ENCODE peak calls at places on chromosome 18, in nine cellular contexts. One of them, this sample, is unnamed.

GRCh38 chr18:9949861-9950260 is 36.0 kb downstream of the VAPA start:
- ATAC-seq in Panc1: no peak
- ATAC-seq in T-helper 17 cell: no peak
- ATAC-seq in activated naive CD4-positive, alpha-beta T cell treated with anti-CD3 and anti-CD28 coated beads, Interleukin-2, amount 50 U/mL, for 72 hours: no peak
- ATAC-seq in left ventricle myocardium superior: no peak
- ATAC-seq in stimulated activated naive B cell treated with anti-CD40 and anti-IgM and Interleukin-4, amounts not matched to agents 10 μg/mL and 1 μg/mL and 100 μg/mL, for 72 hours: no peak
- ATAC-seq in RWPE2: no peak
- ATAC-seq in HCT116: no peak
- ATAC-seq in activated T-cell treated with anti-CD3 and anti-CD28 coated beads, Interleukin-2, amount 50 U/mL, for 72 hours: no peak
- ATAC-seq in this sample: no peak

GRCh38 chr18:44819944-44820510 is 139.3 kb downstream of the SETBP1 start:
- ATAC-seq in activated T-cell treated with anti-CD3 and anti-CD28 coated beads, Interleukin-2, amount 50 U/mL, for 72 hours: no peak
- ATAC-seq in T-helper 17 cell: no peak
- ATAC-seq in left ventricle myocardium superior: peak
- ATAC-seq in RWPE2: no peak
- ATAC-seq in HCT116: no peak
- ATAC-seq in stimulated activated naive B cell treated with anti-CD40 and anti-IgM and Interleukin-4, amounts not matched to agents 10 μg/mL and 1 μg/mL and 100 μg/mL, for 72 hours: no peak
- ATAC-seq in Panc1: no peak
- ATAC-seq in activated naive CD4-positive, alpha-beta T cell treated with anti-CD3 and anti-CD28 coated beads, Interleukin-2, amount 50 U/mL, for 72 hours: no peak
- ATAC-seq in this sample: no peak

GRCh38 chr18:58682429-58683069 is 11.3 kb downstream of the MALT1 start:
- ATAC-seq in activated T-cell treated with anti-CD3 and anti-CD28 coated beads, Interleukin-2, amount 50 U/mL, for 72 hours: no peak
- ATAC-seq in T-helper 17 cell: no peak
- ATAC-seq in activated naive CD4-positive, alpha-beta T cell treated with anti-CD3 and anti-CD28 coated beads, Interleukin-2, amount 50 U/mL, for 72 hours: no peak
- ATAC-seq in left ventricle myocardium superior: peak
- ATAC-seq in Panc1: no peak
- ATAC-seq in HCT116: peak
- ATAC-seq in stimulated activated naive B cell treated with anti-CD40 and anti-IgM and Interleukin-4, amounts not matched to agents 10 μg/mL and 1 μg/mL and 100 μg/mL, for 72 hours: no peak
- ATAC-seq in RWPE2: peak
- ATAC-seq in this sample: no peak

GRCh38 chr18:11987527-11987926 is 6.2 kb downstream of the IMPA2 start:
- ATAC-seq in activated naive CD4-positive, alpha-beta T cell treated with anti-CD3 and anti-CD28 coated beads, Interleukin-2, amount 50 U/mL, for 72 hours: no peak
- ATAC-seq in HCT116: no peak
- ATAC-seq in left ventricle myocardium superior: peak
- ATAC-seq in stimulated activated naive B cell treated with anti-CD40 and anti-IgM and Interleukin-4, amounts not matched to agents 10 μg/mL and 1 μg/mL and 100 μg/mL, for 72 hours: no peak
- ATAC-seq in Panc1: no peak
- ATAC-seq in RWPE2: no peak
- ATAC-seq in T-helper 17 cell: no peak
- ATAC-seq in activated T-cell treated with anti-CD3 and anti-CD28 coated beads, Interleukin-2, amount 50 U/mL, for 72 hours: no peak
- ATAC-seq in this sample: no peak

GRCh38 chr18:48208432-48208948 is 200.7 kb downstream of the ZBTB7C start:
- ATAC-seq in activated T-cell treated with anti-CD3 and anti-CD28 coated beads, Interleukin-2, amount 50 U/mL, for 72 hours: no peak
- ATAC-seq in left ventricle myocardium superior: no peak
- ATAC-seq in stimulated activated naive B cell treated with anti-CD40 and anti-IgM and Interleukin-4, amounts not matched to agents 10 μg/mL and 1 μg/mL and 100 μg/mL, for 72 hours: no peak
- ATAC-seq in Panc1: no peak
- ATAC-seq in RWPE2: no peak
- ATAC-seq in T-helper 17 cell: no peak
- ATAC-seq in activated naive CD4-positive, alpha-beta T cell treated with anti-CD3 and anti-CD28 coated beads, Interleukin-2, amount 50 U/mL, for 72 hours: no peak
- ATAC-seq in HCT116: no peak
- ATAC-seq in this sample: no peak

GRCh38 chr18:26563024-26563423 is 14.7 kb upstream of the KCTD1 start:
- ATAC-seq in stimulated activated naive B cell treated with anti-CD40 and anti-IgM and Interleukin-4, amounts not matched to agents 10 μg/mL and 1 μg/mL and 100 μg/mL, for 72 hours: no peak
- ATAC-seq in Panc1: no peak
- ATAC-seq in activated T-cell treated with anti-CD3 and anti-CD28 coated beads, Interleukin-2, amount 50 U/mL, for 72 hours: no peak
- ATAC-seq in activated naive CD4-positive, alpha-beta T cell treated with anti-CD3 and anti-CD28 coated beads, Interleukin-2, amount 50 U/mL, for 72 hours: no peak
- ATAC-seq in left ventricle myocardium superior: no peak
- ATAC-seq in T-helper 17 cell: no peak
- ATAC-seq in RWPE2: no peak
- ATAC-seq in HCT116: no peak
- ATAC-seq in this sample: no peak

GRCh38 chr18:4807495-4808293 is 352.6 kb upstream of the DLGAP1 start:
- ATAC-seq in left ventricle myocardium superior: no peak
- ATAC-seq in RWPE2: no peak
- ATAC-seq in T-helper 17 cell: no peak
- ATAC-seq in stimulated activated naive B cell treated with anti-CD40 and anti-IgM and Interleukin-4, amounts not matched to agents 10 μg/mL and 1 μg/mL and 100 μg/mL, for 72 hours: no peak
- ATAC-seq in HCT116: no peak
- ATAC-seq in Panc1: no peak
- ATAC-seq in activated T-cell treated with anti-CD3 and anti-CD28 coated beads, Interleukin-2, amount 50 U/mL, for 72 hours: no peak
- ATAC-seq in activated naive CD4-positive, alpha-beta T cell treated with anti-CD3 and anti-CD28 coated beads, Interleukin-2, amount 50 U/mL, for 72 hours: no peak
- ATAC-seq in this sample: no peak

GRCh38 chr18:506801-507200 is 6.3 kb upstream of the COLEC12 start:
- ATAC-seq in left ventricle myocardium superior: no peak
- ATAC-seq in stimulated activated naive B cell treated with anti-CD40 and anti-IgM and Interleukin-4, amounts not matched to agents 10 μg/mL and 1 μg/mL and 100 μg/mL, for 72 hours: no peak
- ATAC-seq in T-helper 17 cell: no peak
- ATAC-seq in activated naive CD4-positive, alpha-beta T cell treated with anti-CD3 and anti-CD28 coated beads, Interleukin-2, amount 50 U/mL, for 72 hours: no peak
- ATAC-seq in HCT116: no peak
- ATAC-seq in RWPE2: no peak
- ATAC-seq in Panc1: no peak
- ATAC-seq in activated T-cell treated with anti-CD3 and anti-CD28 coated beads, Interleukin-2, amount 50 U/mL, for 72 hours: no peak
- ATAC-seq in this sample: no peak

GRCh38 chr18:3118195-3119010 is 101.4 kb downstream of the MYOM1 start:
- ATAC-seq in T-helper 17 cell: no peak
- ATAC-seq in stimulated activated naive B cell treated with anti-CD40 and anti-IgM and Interleukin-4, amounts not matched to agents 10 μg/mL and 1 μg/mL and 100 μg/mL, for 72 hours: no peak
- ATAC-seq in RWPE2: no peak
- ATAC-seq in HCT116: no peak
- ATAC-seq in activated T-cell treated with anti-CD3 and anti-CD28 coated beads, Interleukin-2, amount 50 U/mL, for 72 hours: no peak
- ATAC-seq in Panc1: no peak
- ATAC-seq in left ventricle myocardium superior: peak
- ATAC-seq in activated naive CD4-positive, alpha-beta T cell treated with anti-CD3 and anti-CD28 coated beads, Interleukin-2, amount 50 U/mL, for 72 hours: no peak
- ATAC-seq in this sample: no peak

GRCh38 chr18:9417081-9417841 is 58.1 kb upstream of the RALBP1 start:
- ATAC-seq in activated T-cell treated with anti-CD3 and anti-CD28 coated beads, Interleukin-2, amount 50 U/mL, for 72 hours: no peak
- ATAC-seq in RWPE2: peak
- ATAC-seq in Panc1: peak
- ATAC-seq in activated naive CD4-positive, alpha-beta T cell treated with anti-CD3 and anti-CD28 coated beads, Interleukin-2, amount 50 U/mL, for 72 hours: no peak
- ATAC-seq in HCT116: no peak
- ATAC-seq in stimulated activated naive B cell treated with anti-CD40 and anti-IgM and Interleukin-4, amounts not matched to agents 10 μg/mL and 1 μg/mL and 100 μg/mL, for 72 hours: no peak
- ATAC-seq in left ventricle myocardium superior: peak
- ATAC-seq in T-helper 17 cell: no peak
- ATAC-seq in this sample: no peak

GRCh38 chr18:34632323-34632722 is 77.8 kb upstream of the DTNA start:
- ATAC-seq in stimulated activated naive B cell treated with anti-CD40 and anti-IgM and Interleukin-4, amounts not matched to agents 10 μg/mL and 1 μg/mL and 100 μg/mL, for 72 hours: no peak
- ATAC-seq in activated naive CD4-positive, alpha-beta T cell treated with anti-CD3 and anti-CD28 coated beads, Interleukin-2, amount 50 U/mL, for 72 hours: no peak
- ATAC-seq in activated T-cell treated with anti-CD3 and anti-CD28 coated beads, Interleukin-2, amount 50 U/mL, for 72 hours: no peak
- ATAC-seq in left ventricle myocardium superior: peak
- ATAC-seq in Panc1: no peak
- ATAC-seq in T-helper 17 cell: no peak
- ATAC-seq in RWPE2: no peak
- ATAC-seq in HCT116: no peak
- ATAC-seq in this sample: no peak

GRCh38 chr18:55220523-55220922 is 261.3 kb upstream of the CCDC68 start:
- ATAC-seq in Panc1: no peak
- ATAC-seq in left ventricle myocardium superior: peak
- ATAC-seq in stimulated activated naive B cell treated with anti-CD40 and anti-IgM and Interleukin-4, amounts not matched to agents 10 μg/mL and 1 μg/mL and 100 μg/mL, for 72 hours: peak
- ATAC-seq in T-helper 17 cell: no peak
- ATAC-seq in RWPE2: no peak
- ATAC-seq in activated T-cell treated with anti-CD3 and anti-CD28 coated beads, Interleukin-2, amount 50 U/mL, for 72 hours: no peak
- ATAC-seq in activated naive CD4-positive, alpha-beta T cell treated with anti-CD3 and anti-CD28 coated beads, Interleukin-2, amount 50 U/mL, for 72 hours: no peak
- ATAC-seq in HCT116: no peak
- ATAC-seq in this sample: peak

GRCh38 chr18:25830787-25831186 is 259.6 kb downstream of the SS18 start:
- ATAC-seq in activated naive CD4-positive, alpha-beta T cell treated with anti-CD3 and anti-CD28 coated beads, Interleukin-2, amount 50 U/mL, for 72 hours: no peak
- ATAC-seq in RWPE2: no peak
- ATAC-seq in activated T-cell treated with anti-CD3 and anti-CD28 coated beads, Interleukin-2, amount 50 U/mL, for 72 hours: no peak
- ATAC-seq in stimulated activated naive B cell treated with anti-CD40 and anti-IgM and Interleukin-4, amounts not matched to agents 10 μg/mL and 1 μg/mL and 100 μg/mL, for 72 hours: no peak
- ATAC-seq in Panc1: no peak
- ATAC-seq in HCT116: no peak
- ATAC-seq in left ventricle myocardium superior: peak
- ATAC-seq in T-helper 17 cell: no peak
- ATAC-seq in this sample: no peak

GRCh38 chr18:29892960-29893558 is 1149.5 kb downstream of the DSC3 start:
- ATAC-seq in RWPE2: no peak
- ATAC-seq in T-helper 17 cell: no peak
- ATAC-seq in activated naive CD4-positive, alpha-beta T cell treated with anti-CD3 and anti-CD28 coated beads, Interleukin-2, amount 50 U/mL, for 72 hours: no peak
- ATAC-seq in Panc1: no peak
- ATAC-seq in left ventricle myocardium superior: no peak
- ATAC-seq in stimulated activated naive B cell treated with anti-CD40 and anti-IgM and Interleukin-4, amounts not matched to agents 10 μg/mL and 1 μg/mL and 100 μg/mL, for 72 hours: no peak
- ATAC-seq in HCT116: no peak
- ATAC-seq in activated T-cell treated with anti-CD3 and anti-CD28 coated beads, Interleukin-2, amount 50 U/mL, for 72 hours: no peak
- ATAC-seq in this sample: no peak

GRCh38 chr18:36782710-36783109 is 46.1 kb downstream of the TPGS2 start:
- ATAC-seq in stimulated activated naive B cell treated with anti-CD40 and anti-IgM and Interleukin-4, amounts not matched to agents 10 μg/mL and 1 μg/mL and 100 μg/mL, for 72 hours: no peak
- ATAC-seq in T-helper 17 cell: no peak
- ATAC-seq in activated T-cell treated with anti-CD3 and anti-CD28 coated beads, Interleukin-2, amount 50 U/mL, for 72 hours: no peak
- ATAC-seq in RWPE2: no peak
- ATAC-seq in activated naive CD4-positive, alpha-beta T cell treated with anti-CD3 and anti-CD28 coated beads, Interleukin-2, amount 50 U/mL, for 72 hours: no peak
- ATAC-seq in Panc1: no peak
- ATAC-seq in left ventricle myocardium superior: no peak
- ATAC-seq in HCT116: no peak
- ATAC-seq in this sample: no peak

GRCh38 chr18:63317982-63318881 is 1.3 kb downstream of the BCL2 start:
- ATAC-seq in T-helper 17 cell: peak
- ATAC-seq in stimulated activated naive B cell treated with anti-CD40 and anti-IgM and Interleukin-4, amounts not matched to agents 10 μg/mL and 1 μg/mL and 100 μg/mL, for 72 hours: peak
- ATAC-seq in activated naive CD4-positive, alpha-beta T cell treated with anti-CD3 and anti-CD28 coated beads, Interleukin-2, amount 50 U/mL, for 72 hours: peak
- ATAC-seq in HCT116: no peak
- ATAC-seq in left ventricle myocardium superior: peak
- ATAC-seq in activated T-cell treated with anti-CD3 and anti-CD28 coated beads, Interleukin-2, amount 50 U/mL, for 72 hours: peak
- ATAC-seq in RWPE2: no peak
- ATAC-seq in Panc1: no peak
- ATAC-seq in this sample: peak

GRCh38 chr18:72208920-72209676 is 335.0 kb downstream of the CBLN2 start:
- ATAC-seq in HCT116: no peak
- ATAC-seq in activated T-cell treated with anti-CD3 and anti-CD28 coated beads, Interleukin-2, amount 50 U/mL, for 72 hours: no peak
- ATAC-seq in RWPE2: no peak
- ATAC-seq in stimulated activated naive B cell treated with anti-CD40 and anti-IgM and Interleukin-4, amounts not matched to agents 10 μg/mL and 1 μg/mL and 100 μg/mL, for 72 hours: no peak
- ATAC-seq in activated naive CD4-positive, alpha-beta T cell treated with anti-CD3 and anti-CD28 coated beads, Interleukin-2, amount 50 U/mL, for 72 hours: no peak
- ATAC-seq in Panc1: no peak
- ATAC-seq in left ventricle myocardium superior: no peak
- ATAC-seq in T-helper 17 cell: no peak
- ATAC-seq in this sample: no peak

GRCh38 chr18:36889316-36889715 is 60.4 kb downstream of the KIAA1328 start:
- ATAC-seq in RWPE2: no peak
- ATAC-seq in activated T-cell treated with anti-CD3 and anti-CD28 coated beads, Interleukin-2, amount 50 U/mL, for 72 hours: no peak
- ATAC-seq in Panc1: no peak
- ATAC-seq in T-helper 17 cell: no peak
- ATAC-seq in activated naive CD4-positive, alpha-beta T cell treated with anti-CD3 and anti-CD28 coated beads, Interleukin-2, amount 50 U/mL, for 72 hours: no peak
- ATAC-seq in stimulated activated naive B cell treated with anti-CD40 and anti-IgM and Interleukin-4, amounts not matched to agents 10 μg/mL and 1 μg/mL and 100 μg/mL, for 72 hours: no peak
- ATAC-seq in HCT116: no peak
- ATAC-seq in left ventricle myocardium superior: no peak
- ATAC-seq in this sample: no peak

GRCh38 chr18:48917579-48918101 is 33.1 kb downstream of the SMAD7 start:
- ATAC-seq in left ventricle myocardium superior: no peak
- ATAC-seq in Panc1: no peak
- ATAC-seq in stimulated activated naive B cell treated with anti-CD40 and anti-IgM and Interleukin-4, amounts not matched to agents 10 μg/mL and 1 μg/mL and 100 μg/mL, for 72 hours: peak
- ATAC-seq in activated naive CD4-positive, alpha-beta T cell treated with anti-CD3 and anti-CD28 coated beads, Interleukin-2, amount 50 U/mL, for 72 hours: no peak
- ATAC-seq in T-helper 17 cell: peak
- ATAC-seq in activated T-cell treated with anti-CD3 and anti-CD28 coated beads, Interleukin-2, amount 50 U/mL, for 72 hours: no peak
- ATAC-seq in HCT116: no peak
- ATAC-seq in RWPE2: no peak
- ATAC-seq in this sample: no peak

GRCh38 chr18:43760010-43760409 is 482.7 kb upstream of the SYT4 start:
- ATAC-seq in Panc1: no peak
- ATAC-seq in activated naive CD4-positive, alpha-beta T cell treated with anti-CD3 and anti-CD28 coated beads, Interleukin-2, amount 50 U/mL, for 72 hours: no peak
- ATAC-seq in HCT116: no peak
- ATAC-seq in T-helper 17 cell: no peak
- ATAC-seq in activated T-cell treated with anti-CD3 and anti-CD28 coated beads, Interleukin-2, amount 50 U/mL, for 72 hours: no peak
- ATAC-seq in RWPE2: no peak
- ATAC-seq in stimulated activated naive B cell treated with anti-CD40 and anti-IgM and Interleukin-4, amounts not matched to agents 10 μg/mL and 1 μg/mL and 100 μg/mL, for 72 hours: no peak
- ATAC-seq in left ventricle myocardium superior: no peak
- ATAC-seq in this sample: no peak

GRCh38 chr18:25927830-25928229 is 162.6 kb downstream of the SS18 start:
- ATAC-seq in activated naive CD4-positive, alpha-beta T cell treated with anti-CD3 and anti-CD28 coated beads, Interleukin-2, amount 50 U/mL, for 72 hours: peak
- ATAC-seq in Panc1: no peak
- ATAC-seq in RWPE2: no peak
- ATAC-seq in left ventricle myocardium superior: no peak
- ATAC-seq in activated T-cell treated with anti-CD3 and anti-CD28 coated beads, Interleukin-2, amount 50 U/mL, for 72 hours: no peak
- ATAC-seq in HCT116: no peak
- ATAC-seq in stimulated activated naive B cell treated with anti-CD40 and anti-IgM and Interleukin-4, amounts not matched to agents 10 μg/mL and 1 μg/mL and 100 μg/mL, for 72 hours: no peak
- ATAC-seq in T-helper 17 cell: no peak
- ATAC-seq in this sample: no peak

GRCh38 chr18:22471546-22472131 is 53.9 kb upstream of the CTAGE1 start:
- ATAC-seq in activated naive CD4-positive, alpha-beta T cell treated with anti-CD3 and anti-CD28 coated beads, Interleukin-2, amount 50 U/mL, for 72 hours: no peak
- ATAC-seq in activated T-cell treated with anti-CD3 and anti-CD28 coated beads, Interleukin-2, amount 50 U/mL, for 72 hours: no peak
- ATAC-seq in left ventricle myocardium superior: peak
- ATAC-seq in T-helper 17 cell: no peak
- ATAC-seq in RWPE2: no peak
- ATAC-seq in HCT116: no peak
- ATAC-seq in Panc1: peak
- ATAC-seq in stimulated activated naive B cell treated with anti-CD40 and anti-IgM and Interleukin-4, amounts not matched to agents 10 μg/mL and 1 μg/mL and 100 μg/mL, for 72 hours: no peak
- ATAC-seq in this sample: no peak

This sample was measured in stimulated activated memory B cell treated with anti-CD40 and anti-IgM and Interleukin-4, amounts not matched to agents 10 μg/mL and 1 μg/mL and 100 μg/mL, for 72 hours.